ENCODE peak calls at places on chromosome 1, in five cellular contexts. X is mesothelial cell of epicardium; F is AG04450; C is stimulated activated CD4-positive, alpha-beta T cell treated with anti-CD3 and anti-CD28 coated beads, Interleukin-15, amount 100 ng/mL, for 24 hours; H is activated naive CD4-positive, alpha-beta T cell treated with anti-CD3 and anti-CD28 coated beads, Interleukin-2, amount 50 U/mL, for 16 hours. T is an unnamed sample.
A peak's percentile ranks its signal among the peaks of the same experiment; 100 is the strongest.

GRCh38 chr1:110677016-110677415 is 2.3 kb upstream of the KCNA3 start:
- DNase-seq in F (no peak), X (no peak), H (no peak), C (no peak), T (no peak)

GRCh38 chr1:156750932-156751723 is at the start of gene HDGF:
- DNase-seq in X (peak; percentile 43), F (no peak), H (peak; percentile 55), C (peak; percentile 60), T (peak; percentile 67)

GRCh38 chr1:79259390-79260336 is 253.1 kb upstream of the ADGRL4 start:
- DNase-seq in X (no peak), H (no peak), F (peak; percentile 7), C (no peak), T (no peak)

GRCh38 chr1:151314137-151314875 is 12.9 kb downstream of the PI4KB start:
- DNase-seq in F (no peak), C (no peak), H (no peak), X (no peak), T (peak; percentile 60)

GRCh38 chr1:21451212-21451611 is 11.3 kb downstream of the NBPF3 start:
- DNase-seq in F (peak; percentile 72), C (no peak), H (no peak), X (no peak), T (no peak)

GRCh38 chr1:33826711-33827110 is 37.2 kb upstream of the HMGB4 start:
- DNase-seq in X (no peak), H (no peak), C (no peak), F (no peak), T (no peak)

GRCh38 chr1:65235867-65236805 is 73.2 kb upstream of the DNAJC6 start:
- DNase-seq in H (no peak), X (no peak), F (no peak), C (no peak), T (no peak)

GRCh38 chr1:17016317-17016661 is 4.6 kb upstream of the ATP13A2 start:
- DNase-seq in H (no peak), F (no peak), C (no peak), X (no peak), T (no peak)

T was measured in breast epithelium.